ENCODE peak calls at places on chromosome 2, in six cellular contexts. One of them, this sample, is unnamed. For H3K4me1, the result is how much of the 10 kb centered on the place peaks cover.

GRCh38 chr2:70918016-70918415 is 17.7 kb upstream of the ATP6V1B1 start:
- DNase-seq in GM12878: no peak
- DNase-seq in GM23338: no peak
- DNase-seq in spleen: peak
- DNase-seq in stomach: no peak
- DNase-seq in breast epithelium: no peak
- DNase-seq in this sample: no peak

GRCh38 chr2:240983996-240984498 is 14.4 kb upstream of the SNED1 start:
- DNase-seq in GM12878: no peak
- DNase-seq in GM23338: no peak
- DNase-seq in spleen: peak
- DNase-seq in stomach: no peak
- DNase-seq in breast epithelium: no peak
- DNase-seq in this sample: peak

GRCh38 chr2:200408428-200409311 is 101.2 kb downstream of the KCTD18 start:
- DNase-seq in GM12878: no peak
- DNase-seq in GM23338: no peak
- DNase-seq in spleen: no peak
- DNase-seq in stomach: peak
- DNase-seq in breast epithelium: no peak
- DNase-seq in this sample: peak

GRCh38 chr2:240601831-240602160 is 15.3 kb downstream of the CAPN10 start:
- DNase-seq in GM12878: no peak
- DNase-seq in GM23338: no peak
- DNase-seq in spleen: peak
- DNase-seq in stomach: no peak
- DNase-seq in breast epithelium: no peak
- DNase-seq in this sample: peak

GRCh38 chr2:65325066-65325465 is 97.4 kb downstream of the ACTR2 start:
- DNase-seq in GM12878: no peak
- DNase-seq in GM23338: no peak
- DNase-seq in spleen: no peak
- DNase-seq in stomach: no peak
- DNase-seq in breast epithelium: no peak
- DNase-seq in this sample: no peak

GRCh38 chr2:200217320-200217719 is 89.2 kb upstream of the SPATS2L start:
- DNase-seq in GM12878: no peak
- DNase-seq in GM23338: no peak
- DNase-seq in spleen: no peak
- DNase-seq in stomach: no peak
- DNase-seq in breast epithelium: no peak
- DNase-seq in this sample: no peak

GRCh38 chr2:151973901-151974199 is 125.0 kb downstream of the CACNB4 start:
- DNase-seq in GM12878: no peak
- DNase-seq in GM23338: peak
- DNase-seq in spleen: no peak
- DNase-seq in stomach: no peak
- DNase-seq in breast epithelium: no peak
- DNase-seq in this sample: no peak

GRCh38 chr2:85132834-85133637 is at the start of gene TCF7L1:
- DNase-seq in GM12878: no peak
- DNase-seq in GM23338: peak
- DNase-seq in spleen: peak
- DNase-seq in stomach: peak
- DNase-seq in breast epithelium: peak
- DNase-seq in this sample: peak

GRCh38 chr2:128776461-128776971 is 457.8 kb upstream of the HS6ST1 start:
- DNase-seq in GM12878: no peak
- DNase-seq in GM23338: no peak
- DNase-seq in spleen: peak
- DNase-seq in stomach: peak
- DNase-seq in breast epithelium: peak
- DNase-seq in this sample: no peak

GRCh38 chr2:202965810-202966454 is 48.7 kb upstream of the NBEAL1 start:
- DNase-seq in GM12878: peak
- DNase-seq in GM23338: peak
- DNase-seq in spleen: no peak
- DNase-seq in stomach: no peak
- DNase-seq in breast epithelium: no peak
- DNase-seq in this sample: no peak

GRCh38 chr2:71454221-71455010 is 1.1 kb downstream of the DYSF start:
- DNase-seq in GM12878: no peak
- DNase-seq in GM23338: peak
- DNase-seq in spleen: peak
- DNase-seq in stomach: no peak
- DNase-seq in breast epithelium: no peak
- DNase-seq in this sample: no peak

GRCh38 chr2:161316686-161317085 is 8.5 kb downstream of the PSMD14 start:
- DNase-seq in GM12878: no peak
- DNase-seq in GM23338: no peak
- DNase-seq in spleen: no peak
- DNase-seq in stomach: no peak
- DNase-seq in breast epithelium: no peak
- DNase-seq in this sample: no peak

GRCh38 chr2:137939026-137939425 is 25.2 kb upstream of the HNMT start:
- DNase-seq in GM12878: no peak
- DNase-seq in GM23338: no peak
- DNase-seq in spleen: no peak
- DNase-seq in stomach: no peak
- DNase-seq in breast epithelium: no peak
- DNase-seq in this sample: no peak

GRCh38 chr2:221571391-221572179 is 519 bp downstream of the EPHA4 start:
- DNase-seq in GM12878: no peak
- DNase-seq in GM23338: peak
- DNase-seq in spleen: peak
- DNase-seq in stomach: no peak
- DNase-seq in breast epithelium: no peak
- DNase-seq in this sample: peak

GRCh38 chr2:131394147-131394931 is 30.4 kb upstream of the RAB6D start:
- DNase-seq in GM12878: no peak
- DNase-seq in GM23338: peak
- DNase-seq in spleen: no peak
- DNase-seq in stomach: no peak
- DNase-seq in breast epithelium: no peak
- DNase-seq in this sample: peak

GRCh38 chr2:79977782-79978181 is 326.8 kb downstream of the LRRTM1 start:
- DNase-seq in GM12878: no peak
- DNase-seq in GM23338: peak
- DNase-seq in spleen: no peak
- DNase-seq in stomach: no peak
- DNase-seq in breast epithelium: no peak
- DNase-seq in this sample: no peak

GRCh38 chr2:164205347-164205746 is 415.9 kb downstream of the GRB14 start:
- DNase-seq in GM12878: no peak
- DNase-seq in GM23338: no peak
- DNase-seq in spleen: no peak
- DNase-seq in stomach: no peak
- DNase-seq in breast epithelium: no peak
- DNase-seq in this sample: no peak

GRCh38 chr2:171824086-171824485 is 70.0 kb downstream of the SLC25A12 start:
- DNase-seq in GM12878: no peak
- DNase-seq in GM23338: no peak
- DNase-seq in spleen: no peak
- DNase-seq in stomach: no peak
- DNase-seq in breast epithelium: no peak
- DNase-seq in this sample: no peak

GRCh38 chr2:135709992-135710391 is 31.7 kb upstream of the UBXN4 start:
- DNase-seq in GM12878: no peak
- DNase-seq in GM23338: peak
- DNase-seq in spleen: peak
- DNase-seq in stomach: peak
- DNase-seq in breast epithelium: peak
- DNase-seq in this sample: peak

DNA sequence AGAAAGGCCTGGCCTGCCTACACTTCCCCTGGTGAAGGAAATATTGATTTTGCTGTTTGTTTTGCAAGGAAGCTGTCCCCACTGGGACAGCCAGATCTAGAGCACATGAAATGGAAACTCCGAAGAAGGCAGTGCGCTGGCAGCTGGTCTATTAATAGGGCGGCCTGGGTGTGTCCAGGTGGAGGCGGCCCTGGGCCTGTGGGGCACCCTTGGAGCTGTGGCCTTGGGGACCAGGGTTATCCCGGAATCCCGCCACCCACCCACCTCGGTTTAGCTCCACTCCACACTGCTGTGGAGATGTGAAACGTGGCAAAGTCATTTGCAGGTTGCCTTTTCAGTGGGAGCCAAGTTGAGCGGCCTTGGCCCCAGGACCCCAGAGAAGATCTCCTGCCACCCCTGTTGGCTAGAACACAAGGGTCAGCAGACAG is 204.3 kb downstream of the KLHL29 start:
- DNase-seq in GM12878: no peak
- DNase-seq in GM23338: no peak
- DNase-seq in spleen: peak
- DNase-seq in stomach: no peak
- DNase-seq in breast epithelium: no peak
- DNase-seq in this sample: no peak
- H3K4me1 ChIP-seq in GM12878: under half
- H3K4me1 ChIP-seq in GM23338: under half
- H3K4me1 ChIP-seq in spleen: under half
- H3K4me1 ChIP-seq in stomach: under half
- H3K4me1 ChIP-seq in breast epithelium: under half
- H3K4me1 ChIP-seq in this sample: under half

DNA sequence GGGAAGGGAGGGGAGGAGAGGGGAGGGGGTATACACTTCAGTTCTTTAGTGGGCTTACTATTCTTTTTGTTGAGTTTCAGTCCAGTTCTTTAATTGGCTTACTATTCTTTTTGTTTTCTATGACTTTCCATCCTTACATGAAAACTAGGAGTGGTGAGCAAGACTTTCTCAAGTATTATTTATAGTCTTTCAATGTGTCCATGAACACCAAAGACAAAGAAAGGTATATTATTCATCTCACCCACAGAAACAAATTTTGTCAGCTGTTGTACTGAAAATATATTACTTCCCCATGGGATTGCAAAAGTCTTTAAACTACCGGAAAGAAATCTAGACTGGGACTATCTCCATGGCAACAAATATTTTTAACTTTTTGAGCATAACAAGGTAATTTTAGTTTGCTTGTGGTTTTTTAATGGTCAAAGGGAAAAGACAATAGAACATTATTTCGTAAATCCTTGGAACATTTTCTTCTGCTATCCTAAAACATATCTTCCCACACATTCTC is 17.6 kb downstream of the ADAM17 start:
- DNase-seq in GM12878: no peak
- DNase-seq in GM23338: no peak
- DNase-seq in spleen: no peak
- DNase-seq in stomach: no peak
- DNase-seq in breast epithelium: no peak
- DNase-seq in this sample: no peak
- TF ChIP-seq POLR2AphosphoS5 in GM12878: no peak
- TF ChIP-seq POLR2AphosphoS5 in GM23338: no peak
- TF ChIP-seq POLR2AphosphoS5 in spleen: no peak
- TF ChIP-seq POLR2AphosphoS5 in stomach: no peak
- TF ChIP-seq POLR2AphosphoS5 in breast epithelium: no peak
- TF ChIP-seq POLR2AphosphoS5 in this sample: no peak

GRCh38 chr2:196174424-196174823 is 3.0 kb upstream of the STK17B start:
- DNase-seq in GM12878: no peak
- DNase-seq in GM23338: peak
- DNase-seq in spleen: no peak
- DNase-seq in stomach: no peak
- DNase-seq in breast epithelium: no peak
- DNase-seq in this sample: no peak
- H3K4me1 ChIP-seq in GM12878: under half
- H3K4me1 ChIP-seq in GM23338: under half
- H3K4me1 ChIP-seq in spleen: half or more
- H3K4me1 ChIP-seq in stomach: under half
- H3K4me1 ChIP-seq in breast epithelium: under half
- H3K4me1 ChIP-seq in this sample: under half

GRCh38 chr2:33302348-33302747 is 174.1 kb upstream of the RASGRP3 start:
- DNase-seq in GM12878: no peak
- DNase-seq in GM23338: no peak
- DNase-seq in spleen: no peak
- DNase-seq in stomach: no peak
- DNase-seq in breast epithelium: no peak
- DNase-seq in this sample: no peak

GRCh38 chr2:33292981-33293586 is 183.4 kb upstream of the RASGRP3 start:
- DNase-seq in GM12878: no peak
- DNase-seq in GM23338: peak
- DNase-seq in spleen: no peak
- DNase-seq in stomach: no peak
- DNase-seq in breast epithelium: no peak
- DNase-seq in this sample: no peak

GRCh38 chr2:33297748-33298035 is 178.8 kb upstream of the RASGRP3 start:
- DNase-seq in GM12878: no peak
- DNase-seq in GM23338: no peak
- DNase-seq in spleen: no peak
- DNase-seq in stomach: no peak
- DNase-seq in breast epithelium: no peak
- DNase-seq in this sample: no peak

DNA sequence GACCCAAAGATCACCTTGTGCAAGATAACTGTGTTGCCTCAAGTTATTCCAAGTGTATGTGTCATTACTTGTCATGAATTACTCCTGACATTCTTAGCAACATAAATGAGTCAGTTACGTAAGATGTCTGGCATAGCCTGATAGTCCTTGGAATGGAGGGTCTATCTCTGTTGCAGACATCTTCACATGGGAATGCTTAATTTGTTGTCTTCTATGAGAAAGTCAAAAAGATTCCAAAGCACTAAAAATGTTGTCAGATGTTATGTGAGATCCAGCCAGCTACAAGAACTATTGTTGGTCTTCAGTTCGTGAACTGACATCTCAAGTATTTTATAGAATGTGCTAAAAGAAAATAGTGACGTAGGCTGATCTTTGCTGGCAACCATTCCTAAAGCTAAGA is 178.2 kb upstream of the RASGRP3 start:
- DNase-seq in GM12878: no peak
- DNase-seq in GM23338: no peak
- DNase-seq in spleen: no peak
- DNase-seq in stomach: no peak
- DNase-seq in breast epithelium: no peak
- DNase-seq in this sample: no peak
- TF ChIP-seq POLR2AphosphoS5 in GM12878: no peak
- TF ChIP-seq POLR2AphosphoS5 in GM23338: no peak
- TF ChIP-seq POLR2AphosphoS5 in spleen: no peak
- TF ChIP-seq POLR2AphosphoS5 in stomach: peak
- TF ChIP-seq POLR2AphosphoS5 in breast epithelium: peak
- TF ChIP-seq POLR2AphosphoS5 in this sample: peak

DNA sequence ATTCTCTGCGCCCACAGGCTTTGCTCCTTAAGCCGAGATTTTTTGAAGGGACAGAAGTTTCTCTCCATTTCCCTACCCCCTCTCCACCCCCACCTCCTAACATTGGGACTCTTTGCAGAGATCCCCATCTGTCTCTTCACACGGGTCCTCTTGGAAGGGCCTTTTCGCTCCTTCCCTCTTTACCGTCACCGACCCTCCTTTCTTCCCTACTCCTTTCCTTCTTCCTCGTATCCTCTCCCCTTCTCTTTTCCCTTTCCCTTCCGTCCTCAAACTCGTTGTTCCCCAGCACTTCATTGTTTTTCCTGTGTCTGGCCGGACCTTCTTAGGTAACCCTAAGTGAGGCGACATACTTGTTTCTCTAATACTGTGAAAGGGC is 660 bp downstream of the COPS7B start:
- DNase-seq in GM12878: no peak
- DNase-seq in GM23338: no peak
- DNase-seq in spleen: no peak
- DNase-seq in stomach: no peak
- DNase-seq in breast epithelium: no peak
- DNase-seq in this sample: no peak
- H3K4me1 ChIP-seq in GM12878: under half
- H3K4me1 ChIP-seq in GM23338: under half
- H3K4me1 ChIP-seq in spleen: half or more
- H3K4me1 ChIP-seq in stomach: half or more
- H3K4me1 ChIP-seq in breast epithelium: under half
- H3K4me1 ChIP-seq in this sample: under half